ENCODE peak calls at places on chromosome 3, in eight cellular contexts. One of them, this sample, is unnamed.

GRCh38 chr3:31485206-31485605 is 47.5 kb upstream of the STT3B start:
- DNase-seq in PC-3: no peak
- DNase-seq in AG10803: no peak
- DNase-seq in esophagus squamous epithelium: no peak
- DNase-seq in astrocyte of the spinal cord: no peak
- DNase-seq in fibroblast of pulmonary artery: no peak
- DNase-seq in uterus: no peak
- DNase-seq in Panc1: no peak
- DNase-seq in this sample: no peak

GRCh38 chr3:51963951-51964451 is 3.3 kb downstream of the PCBP4 start:
- DNase-seq in PC-3: no peak
- DNase-seq in astrocyte of the spinal cord: no peak
- DNase-seq in fibroblast of pulmonary artery: no peak
- DNase-seq in AG10803: no peak
- DNase-seq in esophagus squamous epithelium: no peak
- DNase-seq in uterus: no peak
- DNase-seq in Panc1: no peak
- DNase-seq in this sample: no peak

GRCh38 chr3:177523991-177524438 is 326.7 kb upstream of the TBL1XR1 start:
- DNase-seq in esophagus squamous epithelium: no peak
- DNase-seq in AG10803: no peak
- DNase-seq in Panc1: peak
- DNase-seq in uterus: no peak
- DNase-seq in astrocyte of the spinal cord: no peak
- DNase-seq in fibroblast of pulmonary artery: peak
- DNase-seq in PC-3: peak
- DNase-seq in this sample: no peak

GRCh38 chr3:99188936-99189335 is 287.4 kb upstream of the DCBLD2 start:
- DNase-seq in uterus: no peak
- DNase-seq in fibroblast of pulmonary artery: no peak
- DNase-seq in astrocyte of the spinal cord: no peak
- DNase-seq in Panc1: no peak
- DNase-seq in AG10803: no peak
- DNase-seq in PC-3: no peak
- DNase-seq in esophagus squamous epithelium: no peak
- DNase-seq in this sample: no peak

GRCh38 chr3:24299801-24300626 is 194.6 kb downstream of the THRB start:
- DNase-seq in PC-3: peak
- DNase-seq in esophagus squamous epithelium: no peak
- DNase-seq in Panc1: no peak
- DNase-seq in astrocyte of the spinal cord: peak
- DNase-seq in AG10803: peak
- DNase-seq in uterus: no peak
- DNase-seq in fibroblast of pulmonary artery: peak
- DNase-seq in this sample: no peak

GRCh38 chr3:112136959-112137693 is 4.1 kb upstream of the GCSAM start:
- DNase-seq in Panc1: peak
- DNase-seq in astrocyte of the spinal cord: peak
- DNase-seq in esophagus squamous epithelium: no peak
- DNase-seq in uterus: no peak
- DNase-seq in AG10803: peak
- DNase-seq in PC-3: peak
- DNase-seq in fibroblast of pulmonary artery: peak
- DNase-seq in this sample: no peak

GRCh38 chr3:147030274-147030673 is 376.1 kb downstream of the ZIC4 start:
- DNase-seq in esophagus squamous epithelium: no peak
- DNase-seq in AG10803: peak
- DNase-seq in PC-3: no peak
- DNase-seq in uterus: no peak
- DNase-seq in fibroblast of pulmonary artery: no peak
- DNase-seq in astrocyte of the spinal cord: peak
- DNase-seq in Panc1: no peak
- DNase-seq in this sample: no peak

GRCh38 chr3:162468791-162469190 is 972.2 kb downstream of the OTOL1 start:
- DNase-seq in PC-3: no peak
- DNase-seq in esophagus squamous epithelium: no peak
- DNase-seq in astrocyte of the spinal cord: no peak
- DNase-seq in AG10803: no peak
- DNase-seq in fibroblast of pulmonary artery: no peak
- DNase-seq in uterus: no peak
- DNase-seq in Panc1: no peak
- DNase-seq in this sample: no peak

GRCh38 chr3:111484666-111485065 is 57.3 kb upstream of the CD96 start:
- DNase-seq in astrocyte of the spinal cord: peak
- DNase-seq in Panc1: no peak
- DNase-seq in PC-3: no peak
- DNase-seq in esophagus squamous epithelium: no peak
- DNase-seq in fibroblast of pulmonary artery: peak
- DNase-seq in uterus: no peak
- DNase-seq in AG10803: peak
- DNase-seq in this sample: no peak

GRCh38 chr3:63921741-63922482 is 9.7 kb upstream of the SCAANT1 start:
- DNase-seq in AG10803: no peak
- DNase-seq in fibroblast of pulmonary artery: no peak
- DNase-seq in Panc1: no peak
- DNase-seq in esophagus squamous epithelium: no peak
- DNase-seq in astrocyte of the spinal cord: no peak
- DNase-seq in PC-3: no peak
- DNase-seq in uterus: no peak
- DNase-seq in this sample: no peak

GRCh38 chr3:57385498-57385897 is 93.0 kb upstream of the ASB14 start:
- DNase-seq in esophagus squamous epithelium: no peak
- DNase-seq in fibroblast of pulmonary artery: no peak
- DNase-seq in astrocyte of the spinal cord: no peak
- DNase-seq in Panc1: no peak
- DNase-seq in uterus: no peak
- DNase-seq in AG10803: no peak
- DNase-seq in PC-3: no peak
- DNase-seq in this sample: no peak

GRCh38 chr3:185561374-185561943 is 9.1 kb upstream of the LIPH start:
- DNase-seq in AG10803: no peak
- DNase-seq in esophagus squamous epithelium: no peak
- DNase-seq in PC-3: no peak
- DNase-seq in Panc1: no peak
- DNase-seq in astrocyte of the spinal cord: no peak
- DNase-seq in fibroblast of pulmonary artery: no peak
- DNase-seq in uterus: no peak
- DNase-seq in this sample: no peak

GRCh38 chr3:129621626-129622417 is 15.3 kb upstream of the PLXND1 start:
- DNase-seq in AG10803: no peak
- DNase-seq in PC-3: no peak
- DNase-seq in Panc1: no peak
- DNase-seq in esophagus squamous epithelium: no peak
- DNase-seq in astrocyte of the spinal cord: no peak
- DNase-seq in fibroblast of pulmonary artery: no peak
- DNase-seq in uterus: no peak
- DNase-seq in this sample: no peak

GRCh38 chr3:12395349-12396012 is 88.8 kb upstream of the TSEN2 start:
- DNase-seq in fibroblast of pulmonary artery: no peak
- DNase-seq in Panc1: no peak
- DNase-seq in AG10803: peak
- DNase-seq in PC-3: no peak
- DNase-seq in uterus: no peak
- DNase-seq in esophagus squamous epithelium: no peak
- DNase-seq in astrocyte of the spinal cord: peak
- DNase-seq in this sample: no peak

GRCh38 chr3:78035020-78035660 is 995.2 kb downstream of the ROBO2 start:
- DNase-seq in AG10803: no peak
- DNase-seq in Panc1: no peak
- DNase-seq in fibroblast of pulmonary artery: no peak
- DNase-seq in uterus: no peak
- DNase-seq in PC-3: no peak
- DNase-seq in astrocyte of the spinal cord: no peak
- DNase-seq in esophagus squamous epithelium: no peak
- DNase-seq in this sample: no peak

GRCh38 chr3:52055537-52056351 is 627 bp downstream of the DUSP7 start:
- DNase-seq in uterus: peak
- DNase-seq in fibroblast of pulmonary artery: peak
- DNase-seq in astrocyte of the spinal cord: peak
- DNase-seq in esophagus squamous epithelium: no peak
- DNase-seq in Panc1: no peak
- DNase-seq in AG10803: peak
- DNase-seq in PC-3: peak
- DNase-seq in this sample: peak

GRCh38 chr3:148077318-148077923 is 620.3 kb upstream of the AGTR1 start:
- DNase-seq in astrocyte of the spinal cord: peak
- DNase-seq in uterus: no peak
- DNase-seq in Panc1: no peak
- DNase-seq in esophagus squamous epithelium: no peak
- DNase-seq in PC-3: peak
- DNase-seq in fibroblast of pulmonary artery: peak
- DNase-seq in AG10803: peak
- DNase-seq in this sample: no peak

GRCh38 chr3:71532639-71533395 is 50.7 kb downstream of the FOXP1 start:
- DNase-seq in astrocyte of the spinal cord: peak
- DNase-seq in esophagus squamous epithelium: no peak
- DNase-seq in fibroblast of pulmonary artery: peak
- DNase-seq in AG10803: no peak
- DNase-seq in Panc1: no peak
- DNase-seq in uterus: no peak
- DNase-seq in PC-3: peak
- DNase-seq in this sample: no peak

GRCh38 chr3:52742418-52743041 is 28.2 kb downstream of the NEK4 start:
- DNase-seq in PC-3: peak
- DNase-seq in esophagus squamous epithelium: no peak
- DNase-seq in astrocyte of the spinal cord: peak
- DNase-seq in AG10803: peak
- DNase-seq in uterus: no peak
- DNase-seq in fibroblast of pulmonary artery: peak
- DNase-seq in Panc1: peak
- DNase-seq in this sample: no peak

GRCh38 chr3:30502742-30503073 is 103.7 kb upstream of the TGFBR2 start:
- DNase-seq in PC-3: peak
- DNase-seq in esophagus squamous epithelium: no peak
- DNase-seq in uterus: no peak
- DNase-seq in fibroblast of pulmonary artery: no peak
- DNase-seq in astrocyte of the spinal cord: peak
- DNase-seq in Panc1: no peak
- DNase-seq in AG10803: peak
- DNase-seq in this sample: no peak

DNA sequence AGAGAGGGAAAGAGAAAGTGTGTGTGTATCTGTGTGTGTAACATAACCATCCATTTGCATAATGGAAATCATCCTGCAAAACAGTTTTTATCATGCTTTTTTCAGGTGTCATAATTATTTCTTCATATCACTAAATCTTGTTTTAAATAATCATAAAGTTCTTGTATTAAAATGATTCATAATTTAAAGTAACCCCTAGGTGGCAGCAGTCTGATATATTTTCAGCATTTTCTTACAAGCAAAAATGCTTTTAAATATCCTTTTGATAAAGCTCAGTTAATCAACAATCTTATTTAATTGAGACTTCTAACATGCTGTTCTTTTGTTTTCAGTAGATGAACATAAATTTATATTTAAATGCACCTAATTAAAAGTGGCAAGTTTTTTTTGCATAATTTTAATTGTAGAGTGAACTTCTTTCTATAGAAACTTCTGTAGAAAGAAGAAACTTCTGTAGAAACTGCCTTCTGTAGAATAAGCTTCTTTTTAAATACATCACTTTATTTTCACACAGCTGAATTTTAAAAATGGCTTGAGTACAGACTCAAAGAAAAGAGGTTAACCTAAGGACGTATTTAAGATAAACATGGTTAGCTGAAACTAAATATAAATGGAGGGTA is 72.5 kb downstream of the OPA1 start:
- DNase-seq in Panc1: peak
- DNase-seq in uterus: no peak
- DNase-seq in AG10803: peak
- DNase-seq in PC-3: peak
- DNase-seq in astrocyte of the spinal cord: peak
- DNase-seq in esophagus squamous epithelium: no peak
- DNase-seq in fibroblast of pulmonary artery: peak
- DNase-seq in this sample: no peak
- TF ChIP-seq CTCF in Panc1: peak
- TF ChIP-seq CTCF in uterus: peak
- TF ChIP-seq CTCF in AG10803: peak
- TF ChIP-seq CTCF in PC-3: peak
- TF ChIP-seq CTCF in astrocyte of the spinal cord: peak
- TF ChIP-seq CTCF in esophagus squamous epithelium: peak
- TF ChIP-seq CTCF in fibroblast of pulmonary artery: peak
- TF ChIP-seq CTCF in this sample: no peak

DNA sequence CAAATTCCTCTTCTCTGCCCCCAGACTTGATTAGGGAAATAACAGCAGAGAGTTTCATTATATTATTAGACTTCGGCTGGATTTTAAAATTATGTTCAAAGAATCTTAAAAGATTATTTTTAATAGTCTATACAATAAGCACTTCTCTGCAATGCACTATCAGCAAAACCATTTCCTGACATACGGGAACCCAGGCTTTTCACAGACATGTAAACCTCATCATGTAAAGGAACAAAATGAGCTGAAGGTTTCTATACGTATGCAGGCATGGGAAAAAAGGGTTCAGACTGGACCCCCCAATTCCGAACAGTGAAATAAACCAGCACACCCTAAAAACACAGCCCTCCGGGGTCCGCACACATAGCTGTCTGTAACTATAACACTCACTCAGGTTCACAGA is 77.5 kb upstream of the LMOD3 start:
- DNase-seq in uterus: no peak
- DNase-seq in fibroblast of pulmonary artery: no peak
- DNase-seq in PC-3: no peak
- DNase-seq in esophagus squamous epithelium: no peak
- DNase-seq in Panc1: no peak
- DNase-seq in AG10803: no peak
- DNase-seq in astrocyte of the spinal cord: no peak
- DNase-seq in this sample: no peak
- H3K4me3 ChIP-seq in uterus: peak
- H3K4me3 ChIP-seq in fibroblast of pulmonary artery: peak
- H3K4me3 ChIP-seq in PC-3: peak
- H3K4me3 ChIP-seq in esophagus squamous epithelium: peak
- H3K4me3 ChIP-seq in Panc1: peak
- H3K4me3 ChIP-seq in AG10803: no peak
- H3K4me3 ChIP-seq in astrocyte of the spinal cord: no peak
- H3K4me3 ChIP-seq in this sample: peak

DNA sequence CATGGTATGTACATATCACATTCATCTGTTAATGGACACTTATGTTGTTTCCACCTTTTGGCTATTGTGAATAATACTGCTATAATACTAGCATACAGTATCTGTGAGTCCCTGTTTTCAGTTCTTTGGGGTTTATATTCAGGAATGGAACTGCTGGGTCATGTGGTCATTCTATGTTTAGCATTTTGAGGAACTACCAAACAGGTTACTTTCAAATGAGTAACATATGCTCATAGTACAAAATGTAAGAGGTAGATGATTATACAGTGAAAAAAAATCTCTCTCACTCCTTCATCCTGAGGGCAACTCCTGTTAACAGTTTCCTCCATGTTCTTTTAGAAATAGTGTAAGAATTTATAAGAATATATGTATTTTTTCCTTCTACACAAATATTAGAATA is 162.2 kb downstream of the PLD1 start:
- DNase-seq in Panc1: no peak
- DNase-seq in astrocyte of the spinal cord: no peak
- DNase-seq in esophagus squamous epithelium: no peak
- DNase-seq in PC-3: no peak
- DNase-seq in AG10803: no peak
- DNase-seq in uterus: no peak
- DNase-seq in fibroblast of pulmonary artery: no peak
- DNase-seq in this sample: no peak
- TF ChIP-seq CTCF in Panc1: no peak
- TF ChIP-seq CTCF in astrocyte of the spinal cord: no peak
- TF ChIP-seq CTCF in esophagus squamous epithelium: no peak
- TF ChIP-seq CTCF in PC-3: no peak
- TF ChIP-seq CTCF in AG10803: no peak
- TF ChIP-seq CTCF in uterus: no peak
- TF ChIP-seq CTCF in fibroblast of pulmonary artery: no peak
- TF ChIP-seq CTCF in this sample: no peak

GRCh38 chr3:125120370-125121122 is 64.7 kb upstream of the HEG1 start:
- DNase-seq in uterus: no peak
- DNase-seq in astrocyte of the spinal cord: peak
- DNase-seq in PC-3: no peak
- DNase-seq in fibroblast of pulmonary artery: peak
- DNase-seq in AG10803: peak
- DNase-seq in Panc1: no peak
- DNase-seq in esophagus squamous epithelium: no peak
- DNase-seq in this sample: no peak
- H3K4me3 ChIP-seq in uterus: no peak
- H3K4me3 ChIP-seq in astrocyte of the spinal cord: peak
- H3K4me3 ChIP-seq in PC-3: no peak
- H3K4me3 ChIP-seq in fibroblast of pulmonary artery: no peak
- H3K4me3 ChIP-seq in AG10803: peak
- H3K4me3 ChIP-seq in Panc1: no peak
- H3K4me3 ChIP-seq in esophagus squamous epithelium: no peak
- H3K4me3 ChIP-seq in this sample: no peak